ENCODE peak calls at places on chromosomes 13 and 19, in six cellular contexts. J is GM23248, D is heart right ventricle, W is SW480, I is NCI-H510A, S is substantia nigra. C is an unnamed sample.

GRCh38 chr19:4015705-4016402 is 8.3 kb downstream of the PIAS4 start:
- DNase-seq in D (no peak), W (no peak), S (no peak), J (no peak), I (no peak), C (no peak)

GRCh38 chr19:10695401-10696398 is 5.5 kb upstream of the QTRT1 start:
- DNase-seq in S (peak), D (peak), I (peak), J (peak), W (peak), C (peak)

GRCh38 chr19:29610574-29611271 is 4.6 kb downstream of the POP4 start:
- DNase-seq in W (peak), J (peak), I (peak), D (peak), S (peak), C (peak)

GRCh38 chr19:29666634-29667389 is 1.6 kb downstream of the PLEKHF1 start:
- DNase-seq in S (peak), W (peak), I (no peak), J (peak), D (peak), C (no peak)

GRCh38 chr13:101639711-101640110 is 187.2 kb downstream of the ITGBL1 start:
- DNase-seq in S (no peak), J (no peak), I (no peak), D (no peak), W (no peak), C (no peak)

GRCh38 chr13:98174995-98175394 is 2.1 kb downstream of the RNF113B start:
- DNase-seq in D (no peak), J (peak), S (no peak), W (no peak), I (no peak), C (no peak)

GRCh38 chr13:74464656-74465055 is 330.5 kb upstream of the KLF12 start:
- DNase-seq in S (no peak), W (no peak), J (no peak), I (no peak), D (peak), C (no peak)

GRCh38 chr13:41008349-41008980 is 10.7 kb downstream of the ELF1 start:
- DNase-seq in D (no peak), I (no peak), S (no peak), W (peak), J (peak), C (no peak)

GRCh38 chr13:101248739-101249138 is 167.6 kb downstream of the NALCN start:
- DNase-seq in J (no peak), D (no peak), I (no peak), W (no peak), S (no peak), C (no peak)

GRCh38 chr13:113946409-113947181 is 27.3 kb downstream of the C13orf46 start:
- DNase-seq in W (no peak), I (no peak), S (no peak), J (no peak), D (peak), C (no peak)

GRCh38 chr13:106533940-106534843 is 1.3 kb downstream of the EFNB2 start:
- DNase-seq in J (peak), W (peak), I (peak), S (peak), D (peak), C (no peak)

GRCh38 chr13:25699056-25699455 is 327.3 kb downstream of the ATP8A2 start:
- DNase-seq in J (no peak), D (no peak), W (peak), I (no peak), S (no peak), C (no peak)

GRCh38 chr13:50357136-50357535 is 341.9 kb downstream of the KCNRG start:
- DNase-seq in I (no peak), S (no peak), W (no peak), D (no peak), J (no peak), C (no peak)

GRCh38 chr19:9498183-9498902 is at the start of gene ZNF560:
- DNase-seq in W (no peak), I (peak), J (peak), D (no peak), S (no peak), C (no peak)